ENCODE peak calls at places on chromosomes 11 and 22, in ten cellular contexts. T is nucleus accumbens, G is brain microvascular endothelial cell, E is Calu3, R is neural progenitor cell, D is NCI-H460, Q is midbrain, M is C1 segment of cervical spinal cord, S is non-pigmented ciliary epithelial cell, P is retina. I is an unnamed sample.

GRCh38 chr11:5931061-5931460 is 11.0 kb upstream of the OR56A3 start:
- DNase-seq in T (no peak), G (no peak), E (no peak), R (no peak), D (no peak), Q (no peak), M (no peak), S (no peak), P (no peak), I (no peak)

GRCh38 chr11:95255523-95256165 is 24.6 kb upstream of the SESN3 start:
- DNase-seq in T (no peak), G (no peak), E (no peak), R (peak), D (no peak), Q (no peak), M (no peak), S (no peak), P (no peak), I (peak)

GRCh38 chr11:10414659-10415058 is 40.4 kb upstream of the AMPD3 start:
- DNase-seq in T (no peak), G (no peak), E (no peak), R (no peak), D (no peak), Q (peak), M (peak), S (no peak), P (no peak), I (peak)

GRCh38 chr22:38083931-38084631 is at the start of gene SLC16A8:
- DNase-seq in T (no peak), G (no peak), E (no peak), R (peak), D (no peak), Q (no peak), M (no peak), S (no peak), P (peak), I (no peak)

GRCh38 chr22:27809700-27810365 is 8.3 kb upstream of the MN1 start:
- DNase-seq in T (no peak), G (no peak), E (no peak), R (no peak), D (no peak), Q (no peak), M (no peak), S (no peak), P (no peak), I (no peak)

GRCh38 chr11:63911440-63911839 is 5.5 kb downstream of the RCOR2 start:
- DNase-seq in T (no peak), G (no peak), E (no peak), R (peak), D (no peak), Q (no peak), M (no peak), S (no peak), P (no peak), I (no peak)

GRCh38 chr11:103947566-103947919 is 88.9 kb upstream of the DDI1 start:
- DNase-seq in T (no peak), G (no peak), E (no peak), R (no peak), D (no peak), Q (no peak), M (no peak), S (no peak), P (no peak), I (no peak)

GRCh38 chr11:118961591-118961990 is 5.5 kb downstream of the UPK2 start:
- DNase-seq in T (no peak), G (no peak), E (no peak), R (no peak), D (no peak), Q (no peak), M (no peak), S (no peak), P (no peak), I (no peak)

GRCh38 chr11:122344281-122344680 is 228.3 kb upstream of the BLID start:
- DNase-seq in T (no peak), G (peak), E (no peak), R (no peak), D (no peak), Q (no peak), M (no peak), S (peak), P (no peak), I (peak)

GRCh38 chr11:117502285-117502856 is 174.7 kb downstream of the CEP164 start:
- DNase-seq in T (no peak), G (no peak), E (no peak), R (no peak), D (no peak), Q (no peak), M (no peak), S (no peak), P (peak), I (no peak)